ENCODE peak calls at places on chromosomes 1 and 21, in seven cellular contexts. P is cardiac fibroblast, V is heart left ventricle, O is GM13976, W is PC-9, S is fibroblast of mammary gland, K is endothelial cell. B is an unnamed sample.

GRCh38 chr1:237799762-237800474 is 90.8 kb downstream of the ZP4 start:
- DNase-seq in S (peak; percentile 41), V (peak; percentile 53), W (peak; percentile 37), K (peak; percentile 64), P (peak; percentile 51), O (peak; percentile 58), B (peak; percentile 29)

GRCh38 chr21:45573452-45574035 is 31.3 kb upstream of the SLC19A1 start:
- DNase-seq in V (no peak), K (no peak), P (no peak), W (no peak), S (no peak), O (no peak), B (no peak)

GRCh38 chr1:172969611-172970010 is 81.1 kb downstream of the TNFSF18 start:
- DNase-seq in O (no peak), W (no peak), K (no peak), P (peak; percentile 79), V (no peak), S (peak; percentile 70), B (no peak)

GRCh38 chr1:114219247-114219872 is 65.7 kb upstream of the SYT6 start:
- DNase-seq in W (peak; percentile 2), P (peak; percentile 36), K (no peak), V (no peak), O (no peak), S (peak; percentile 15), B (no peak)

GRCh38 chr1:105838071-105838470 is 1218.4 kb upstream of the PRMT6 start:
- DNase-seq in W (no peak), O (no peak), P (no peak), K (no peak), V (no peak), S (no peak), B (no peak)

GRCh38 chr1:40750326-40750975 is 33.1 kb upstream of the KCNQ4 start:
- DNase-seq in K (no peak), S (peak; percentile 10), P (no peak), O (no peak), V (no peak), W (no peak), B (no peak)

GRCh38 chr1:171141336-171142051 is 43.6 kb upstream of the FMO2 start:
- DNase-seq in O (no peak), W (no peak), K (no peak), V (peak; percentile 65), P (peak; percentile 99), S (peak; percentile 99), B (no peak)

GRCh38 chr1:39683591-39684312 is 7.5 kb downstream of the HPCAL4 start:
- DNase-seq in W (no peak), V (no peak), P (peak; percentile 48), K (no peak), S (no peak), O (no peak), B (no peak)

GRCh38 chr1:156504062-156504813 is 3.7 kb upstream of the MEF2D start:
- DNase-seq in S (no peak), W (no peak), O (no peak), K (no peak), P (no peak), V (no peak), B (no peak)

GRCh38 chr21:9737871-9738520 is 783.4 kb upstream of the TPTE start:
- DNase-seq in P (no peak), V (no peak), W (no peak), S (no peak), O (no peak), K (no peak), B (no peak)

GRCh38 chr1:197198911-197199310 is 52.4 kb upstream of the ASPM start:
- DNase-seq in P (no peak), S (no peak), O (no peak), K (no peak), W (no peak), V (no peak), B (no peak)

GRCh38 chr1:110242062-110242461 is 31.9 kb downstream of the KCNC4 start:
- DNase-seq in O (no peak), V (no peak), W (no peak), S (no peak), K (no peak), P (no peak), B (no peak)

GRCh38 chr21:44648557-44649311 is 2.5 kb downstream of the KRTAP10-11 start:
- DNase-seq in W (no peak), K (no peak), O (no peak), P (no peak), S (no peak), V (no peak), B (no peak)

GRCh38 chr1:201501144-201501543 is 5.8 kb downstream of the CSRP1 start:
- DNase-seq in V (no peak), P (peak; percentile 41), W (no peak), O (no peak), K (no peak), S (peak; percentile 88), B (no peak)

DNA sequence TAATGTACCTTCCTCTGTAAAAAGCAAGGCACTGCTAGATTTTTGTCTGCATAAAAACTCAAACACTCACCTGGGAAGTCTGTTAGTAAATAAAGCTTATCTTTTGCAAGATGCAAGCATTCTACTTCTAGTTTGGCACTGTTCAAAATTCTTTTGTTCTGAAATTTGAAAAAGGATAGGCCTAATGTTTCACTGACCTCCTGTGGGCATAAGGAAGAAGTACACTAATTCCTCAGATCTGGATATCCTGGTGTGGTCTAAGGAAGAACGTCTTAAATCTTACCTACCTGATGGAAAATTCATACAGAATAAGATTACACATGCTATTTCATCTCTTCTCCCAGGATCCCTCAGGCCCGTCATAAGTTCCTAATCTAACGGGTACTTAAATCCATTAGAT is 93.5 kb upstream of the CAMK1G start:
- DNase-seq in W (no peak), O (no peak), S (peak; percentile 32), P (peak; percentile 26), V (no peak), K (no peak), B (no peak)
- TF ChIP-seq CTCF in W (peak; percentile 80), O (no peak), S (peak; percentile 49), P (peak; percentile 34), V (peak; percentile 16), K (peak; percentile 52), B (no peak)

DNA sequence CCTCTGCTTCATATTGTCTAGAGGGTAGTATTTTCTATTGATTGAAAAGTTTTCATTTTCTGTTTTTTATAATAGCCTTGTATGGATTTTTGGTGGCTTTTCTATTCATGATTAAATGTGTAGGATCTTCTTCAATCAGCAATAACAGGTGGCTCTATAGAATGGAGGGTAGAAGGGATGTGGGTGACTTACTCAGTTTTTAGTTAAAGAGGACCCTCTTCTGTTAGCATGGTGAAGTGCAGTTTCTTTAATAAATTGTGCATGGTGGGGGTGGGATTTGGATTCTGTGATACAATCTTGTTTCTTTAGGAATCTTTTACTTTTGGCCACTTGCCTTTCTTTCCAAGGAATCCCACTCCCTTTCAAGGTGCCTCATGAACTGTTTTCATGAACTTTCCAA is 64.7 kb downstream of the SLC35A3 start:
- DNase-seq in O (peak; percentile 51), S (peak; percentile 47), W (no peak), K (no peak), P (peak; percentile 57), V (no peak), B (no peak)
- TF ChIP-seq CTCF in O (peak; percentile 33), S (peak; percentile 43), W (peak; percentile 65), K (no peak), P (peak; percentile 38), V (peak; percentile 20), B (no peak)

GRCh38 chr1:2104621-2105427 is 54.6 kb downstream of the PRKCZ start:
- DNase-seq in W (no peak), O (no peak), P (no peak), K (no peak), S (no peak), V (no peak), B (no peak)
- TF ChIP-seq CTCF in W (no peak), O (no peak), P (no peak), K (no peak), S (no peak), V (no peak), B (no peak)

DNA sequence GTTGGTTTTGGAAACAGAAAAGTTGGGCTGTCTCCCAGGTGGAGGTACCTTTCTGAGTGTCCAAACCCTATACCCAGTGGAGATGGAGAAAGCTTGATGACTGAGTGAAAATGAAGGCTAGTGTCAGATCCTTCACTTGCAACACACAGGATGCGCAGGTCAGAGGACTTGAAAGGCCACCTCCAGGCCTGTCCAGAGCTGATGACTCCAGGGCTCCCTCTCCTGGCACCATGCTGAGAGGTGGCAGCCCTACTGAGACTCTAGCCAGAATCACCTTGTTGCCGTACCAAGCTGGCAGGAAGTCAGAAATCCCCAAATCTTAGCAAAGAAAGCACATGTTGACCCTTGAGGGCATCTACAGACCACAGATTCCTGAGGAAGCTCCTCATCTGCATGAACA is 16.4 kb downstream of the KNCN start:
- DNase-seq in S (peak; percentile 17), O (no peak), K (peak; percentile 58), V (no peak), W (peak; percentile 65), P (no peak), B (peak; percentile 75)
- TF ChIP-seq CTCF in S (peak; percentile 41), O (peak; percentile 33), K (no peak), V (peak; percentile 39), W (peak; percentile 67), P (peak; percentile 59), B (peak; percentile 38)

GRCh38 chr1:45792744-45793143 is 10.7 kb upstream of the MAST2 start:
- DNase-seq in S (no peak), W (no peak), P (no peak), K (no peak), O (no peak), V (no peak), B (no peak)

GRCh38 chr1:45789601-45790000 is 13.8 kb upstream of the MAST2 start:
- DNase-seq in V (no peak), P (no peak), O (no peak), S (no peak), K (no peak), W (no peak), B (no peak)

GRCh38 chr1:45796381-45796780 is 7.0 kb upstream of the MAST2 start:
- DNase-seq in V (no peak), S (peak; percentile 7), O (no peak), K (no peak), W (no peak), P (no peak), B (no peak)

GRCh38 chr1:45796946-45797345 is 6.5 kb upstream of the MAST2 start:
- DNase-seq in W (no peak), K (no peak), S (no peak), O (no peak), P (no peak), V (no peak), B (no peak)

GRCh38 chr1:45793942-45794604 is 9.3 kb upstream of the MAST2 start:
- DNase-seq in P (no peak), O (no peak), S (no peak), W (no peak), K (no peak), V (no peak), B (no peak)
- TF ChIP-seq CTCF in P (no peak), O (no peak), S (no peak), W (no peak), K (no peak), V (no peak), B (no peak)

DNA sequence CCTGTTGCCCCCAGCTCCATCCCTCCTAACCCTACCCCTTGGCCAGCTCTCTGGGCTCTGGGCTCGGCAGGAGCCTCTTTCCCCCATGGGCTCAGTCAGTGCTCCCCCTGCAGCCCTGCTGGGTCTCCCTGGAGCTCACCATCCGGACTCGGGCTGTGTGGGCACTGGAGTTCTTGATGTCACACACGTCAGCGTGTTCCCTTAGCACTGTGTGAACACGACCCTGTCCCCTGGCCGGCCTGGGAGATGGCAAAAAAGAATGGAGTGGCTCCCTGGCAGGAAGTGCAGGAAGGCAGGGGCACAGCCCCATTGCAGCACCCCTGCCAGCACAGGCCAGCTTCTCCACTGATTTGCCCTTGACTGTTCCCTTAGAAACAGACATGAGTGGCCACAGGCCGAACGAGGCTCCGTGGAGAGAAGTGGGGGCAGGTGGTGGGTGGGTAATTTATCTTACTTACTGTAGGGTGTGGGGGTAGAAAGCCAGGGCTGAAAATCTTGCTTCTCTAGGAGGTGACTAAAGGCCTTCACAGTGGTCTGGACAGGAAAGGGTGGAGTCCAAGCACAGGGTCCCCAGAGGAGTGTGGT is 381.8 kb upstream of the VAMP3 start:
- DNase-seq in O (no peak), P (peak; percentile 5), V (peak; percentile 45), S (peak; percentile 56), K (no peak), W (no peak), B (no peak)
- TF ChIP-seq CTCF in O (no peak), P (peak; percentile 2), V (no peak), S (no peak), K (no peak), W (no peak), B (no peak)